ENCODE peak calls at places on chromosomes 12 and 14, in eight cellular contexts. S is PC-9; M is effector memory CD4-positive, alpha-beta T cell; Q is naive thymus-derived CD4-positive, alpha-beta T cell; R is cardiac fibroblast; A is choroid plexus epithelial cell; W is AG04449; X is SK-N-MC. N is an unnamed sample.

GRCh38 chr12:81863406-81863805 is 104.3 kb upstream of the PPFIA2 start:
- DNase-seq in A (peak), R (no peak), X (no peak), M (no peak), S (no peak), W (no peak), Q (no peak), N (no peak)

GRCh38 chr12:15602051-15602672 is 187.0 kb downstream of the EPS8 start:
- DNase-seq in S (no peak), M (no peak), A (peak), Q (no peak), X (no peak), W (no peak), R (peak), N (no peak)

GRCh38 chr12:44618960-44619359 is 257.2 kb downstream of the NELL2 start:
- DNase-seq in M (no peak), S (no peak), A (no peak), X (no peak), Q (no peak), W (no peak), R (no peak), N (no peak)

GRCh38 chr14:95464103-95464502 is 52.3 kb downstream of the SYNE3 start:
- DNase-seq in Q (no peak), X (no peak), W (no peak), A (no peak), R (no peak), M (no peak), S (no peak), N (no peak)

GRCh38 chr14:33954016-33954598 is 3.2 kb upstream of the EGLN3 start:
- DNase-seq in Q (no peak), A (no peak), W (no peak), X (no peak), R (no peak), M (no peak), S (no peak), N (no peak)

GRCh38 chr12:30646821-30647220 is 48.8 kb downstream of the IPO8 start:
- DNase-seq in W (no peak), A (no peak), Q (no peak), X (no peak), R (no peak), M (no peak), S (no peak), N (no peak)

GRCh38 chr12:55651314-55651703 is 14.6 kb downstream of the OR10P1 start:
- DNase-seq in R (no peak), S (no peak), X (no peak), W (no peak), Q (no peak), M (no peak), A (no peak), N (no peak)

GRCh38 chr14:21990116-21990515 is 316.5 kb upstream of the OR4E1 start:
- DNase-seq in M (no peak), Q (no peak), S (no peak), A (peak), W (no peak), R (peak), X (no peak), N (no peak)

GRCh38 chr12:98997-99396 is 32.4 kb downstream of the IQSEC3 start:
- DNase-seq in M (no peak), X (no peak), A (no peak), Q (no peak), W (no peak), S (no peak), R (no peak), N (no peak)

GRCh38 chr14:99253890-99254289 is 18.1 kb downstream of the BCL11B start:
- DNase-seq in R (no peak), Q (no peak), X (no peak), M (no peak), S (no peak), A (no peak), W (no peak), N (no peak)

GRCh38 chr12:117564885-117565284 is 203.5 kb upstream of the NOS1 start:
- DNase-seq in X (no peak), M (no peak), S (no peak), W (no peak), R (no peak), Q (no peak), A (peak), N (no peak)

GRCh38 chr12:585062-586061 is 77.9 kb downstream of the NINJ2 start:
- DNase-seq in W (no peak), M (no peak), R (no peak), A (no peak), Q (no peak), X (no peak), S (no peak), N (no peak)

GRCh38 chr12:52906049-52906645 is 1.3 kb upstream of the KRT8 start:
- DNase-seq in M (no peak), R (no peak), Q (no peak), W (no peak), A (no peak), S (peak), X (no peak), N (no peak)

GRCh38 chr12:131917139-131917710 is 11.9 kb upstream of the PUS1 start:
- DNase-seq in A (no peak), S (no peak), R (no peak), Q (peak), X (no peak), M (no peak), W (no peak), N (no peak)

GRCh38 chr14:31085027-31085426 is 58.8 kb upstream of the STRN3 start:
- DNase-seq in S (no peak), M (no peak), Q (no peak), R (no peak), X (no peak), A (no peak), W (no peak), N (no peak)

GRCh38 chr12:62730649-62731377 is 204.1 kb downstream of the PPM1H start:
- DNase-seq in M (no peak), X (no peak), S (peak), W (peak), R (peak), A (peak), Q (no peak), N (no peak)
- H3K4me3 ChIP-seq in M (no peak), X (no peak), S (no peak), W (no peak), R (no peak), A (no peak), Q (no peak), N (no peak)

GRCh38 chr12:111586986-111587385 is 12.1 kb downstream of the ATXN2 start:
- DNase-seq in Q (no peak), S (no peak), X (no peak), M (no peak), W (no peak), A (no peak), R (no peak), N (no peak)

GRCh38 chr12:111588010-111588409 is 11.1 kb downstream of the ATXN2 start:
- DNase-seq in A (no peak), Q (no peak), X (no peak), M (no peak), S (no peak), R (no peak), W (no peak), N (no peak)

GRCh38 chr12:111585619-111586135 is 13.4 kb downstream of the ATXN2 start:
- DNase-seq in X (no peak), A (no peak), M (no peak), Q (no peak), W (no peak), R (no peak), S (no peak), N (no peak)

GRCh38 chr12:111590552-111590951 is 8.6 kb downstream of the ATXN2 start:
- DNase-seq in S (no peak), A (no peak), W (no peak), X (no peak), R (no peak), M (no peak), Q (no peak), N (no peak)

DNA sequence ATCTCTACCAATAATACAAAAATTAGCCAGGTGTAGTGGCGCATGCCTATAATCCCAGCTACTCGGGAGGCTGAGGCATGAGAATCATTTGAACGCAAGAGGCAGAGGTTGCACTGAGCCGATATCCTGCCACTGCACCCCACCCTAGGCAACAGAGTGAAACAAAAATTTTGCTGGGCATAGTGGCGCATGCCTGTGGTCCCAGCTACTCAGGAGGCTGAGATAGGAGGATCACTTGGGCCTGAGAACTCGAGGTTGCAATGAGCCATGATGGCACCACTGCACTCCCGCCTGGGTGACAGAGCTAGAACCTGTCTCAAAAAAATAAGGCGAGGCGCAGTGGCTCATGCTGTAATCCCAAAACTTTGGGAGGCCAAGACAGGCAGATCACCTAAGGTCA is 9.5 kb downstream of the ATXN2 start:
- DNase-seq in R (no peak), S (no peak), M (no peak), Q (no peak), X (no peak), W (no peak), A (no peak), N (no peak)
- H3K4me3 ChIP-seq in R (no peak), S (no peak), M (no peak), Q (no peak), X (no peak), W (no peak), A (no peak), N (no peak)

DNA sequence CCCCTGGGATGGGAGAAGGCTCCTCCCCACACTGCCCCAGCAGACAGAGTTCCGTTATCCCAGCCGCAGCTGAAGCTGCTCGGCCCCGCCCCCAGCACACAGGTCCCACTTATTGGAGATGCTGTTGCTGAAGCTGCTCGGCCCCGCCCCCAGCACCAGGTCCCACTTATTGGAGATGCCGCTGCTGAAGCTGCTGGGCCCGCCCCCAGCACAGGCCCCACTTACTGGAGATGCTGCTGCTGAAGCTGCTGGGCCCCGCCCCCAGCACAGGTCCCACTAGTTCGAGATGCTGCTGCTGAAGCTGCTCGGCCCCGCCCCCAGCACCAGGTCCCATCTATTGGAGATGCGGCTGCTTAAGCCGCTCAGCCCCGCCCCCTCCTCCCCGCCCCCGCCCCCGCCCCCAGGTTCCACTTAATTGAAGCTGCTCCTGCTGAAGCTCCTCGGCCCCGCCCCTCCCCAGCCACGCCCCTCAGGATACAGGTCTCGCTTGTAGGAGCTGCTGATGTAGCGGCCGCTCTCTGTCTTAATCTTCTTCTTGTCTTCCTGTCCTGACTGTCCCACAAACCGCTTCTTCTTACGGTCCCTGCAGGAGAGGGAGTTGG is 12.0 kb downstream of the CFAP73 start:
- DNase-seq in S (peak), Q (no peak), X (peak), R (no peak), A (no peak), M (no peak), W (no peak), N (no peak)
- H3K4me3 ChIP-seq in S (no peak), Q (no peak), X (no peak), R (no peak), A (no peak), M (no peak), W (no peak), N (no peak)

DNA sequence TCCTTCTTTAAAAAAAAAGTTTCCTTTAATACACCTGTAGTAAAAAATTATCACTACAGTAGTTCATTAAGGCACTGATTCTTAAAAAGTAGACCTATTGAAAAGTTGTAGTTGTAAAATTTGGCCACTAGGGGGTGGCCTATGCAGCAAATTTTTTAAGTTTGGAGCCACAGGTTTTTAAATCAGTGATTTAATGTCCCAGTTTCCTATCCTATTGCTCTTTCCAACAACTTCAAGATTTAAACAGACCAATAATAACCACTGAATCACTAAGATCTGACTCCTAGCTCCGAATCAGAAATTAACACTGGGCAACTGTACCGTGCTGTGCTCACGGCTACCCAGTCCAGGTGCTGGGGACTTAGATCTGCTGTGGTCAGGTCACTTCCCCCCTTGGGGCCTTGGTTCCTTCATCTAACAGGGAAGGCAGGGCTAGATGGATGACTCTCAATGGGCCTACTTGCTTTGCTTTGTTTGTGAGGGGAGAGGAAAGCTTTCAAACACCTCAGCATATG is 279.3 kb downstream of the MED13L start:
- DNase-seq in A (peak), R (peak), W (peak), M (no peak), Q (peak), S (no peak), X (peak), N (peak)
- H3K4me3 ChIP-seq in A (no peak), R (no peak), W (no peak), M (no peak), Q (no peak), S (no peak), X (no peak), N (no peak)

DNA sequence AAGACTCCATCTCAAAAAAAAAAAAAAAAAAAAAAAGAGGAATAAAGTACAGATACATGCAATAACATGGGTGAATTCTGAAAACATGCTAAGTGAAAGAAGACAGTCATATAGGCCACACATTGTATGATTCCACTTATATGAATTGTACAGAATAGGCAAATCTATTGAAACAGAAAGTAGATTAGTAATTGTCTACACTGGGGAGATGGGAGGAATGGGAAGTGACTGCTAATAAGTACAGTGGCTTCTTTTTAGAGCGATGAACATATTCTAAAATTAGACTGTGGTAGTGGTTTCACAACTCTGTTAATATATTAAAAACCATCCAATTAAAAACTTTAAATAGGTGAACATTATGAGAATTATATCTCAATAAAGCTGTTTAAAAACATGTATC is 74.4 kb downstream of the ANKS1B start:
- DNase-seq in R (peak), S (no peak), Q (no peak), W (no peak), A (no peak), M (no peak), X (no peak), N (no peak)
- H3K4me3 ChIP-seq in R (no peak), S (no peak), Q (no peak), W (no peak), A (no peak), M (no peak), X (no peak), N (no peak)

GRCh38 chr14:61704554-61704953 is 9.2 kb downstream of the HIF1A start:
- DNase-seq in S (no peak), X (no peak), R (peak), Q (no peak), M (no peak), A (peak), W (no peak), N (no peak)

GRCh38 chr14:61701946-61702345 is 6.6 kb downstream of the HIF1A start:
- DNase-seq in X (no peak), W (no peak), M (no peak), R (peak), A (peak), S (no peak), Q (no peak), N (no peak)

GRCh38 chr14:61706096-61706690 is 10.9 kb downstream of the HIF1A start:
- DNase-seq in Q (no peak), X (no peak), R (peak), S (no peak), W (no peak), A (peak), M (no peak), N (no peak)

GRCh38 chr14:61703342-61704129 is 8.2 kb downstream of the HIF1A start:
- DNase-seq in A (peak), Q (no peak), S (no peak), X (no peak), R (peak), W (no peak), M (no peak), N (no peak)

GRCh38 chr14:61705017-61705416 is 9.7 kb downstream of the HIF1A start:
- DNase-seq in S (no peak), A (peak), W (no peak), Q (no peak), R (peak), X (no peak), M (no peak), N (no peak)
- H3K4me3 ChIP-seq in S (peak), A (peak), W (no peak), Q (no peak), R (peak), X (no peak), M (no peak), N (no peak)

GRCh38 chr14:97705107-97705506 is 907.9 kb downstream of the VRK1 start:
- DNase-seq in Q (no peak), X (no peak), W (no peak), M (no peak), S (no peak), R (no peak), A (no peak), N (no peak)

GRCh38 chr14:97706814-97707213 is 909.6 kb downstream of the VRK1 start:
- DNase-seq in Q (no peak), S (no peak), R (no peak), A (no peak), X (no peak), M (no peak), W (no peak), N (no peak)

GRCh38 chr14:97707603-97708002 is 910.4 kb downstream of the VRK1 start:
- DNase-seq in S (no peak), W (no peak), M (no peak), Q (no peak), A (no peak), X (no peak), R (no peak), N (peak)

GRCh38 chr14:97704316-97704715 is 907.1 kb downstream of the VRK1 start:
- DNase-seq in S (no peak), X (no peak), W (no peak), R (no peak), Q (no peak), A (no peak), M (no peak), N (no peak)

GRCh38 chr14:97705976-97706375 is 908.8 kb downstream of the VRK1 start:
- DNase-seq in A (no peak), X (no peak), M (no peak), Q (no peak), R (no peak), W (no peak), S (no peak), N (peak)
- H3K4me3 ChIP-seq in A (no peak), X (no peak), M (no peak), Q (no peak), R (no peak), W (no peak), S (no peak), N (peak)

GRCh38 chr14:75430106-75430505 is 2.3 kb downstream of the JDP2 start:
- DNase-seq in X (no peak), Q (no peak), W (no peak), M (no peak), S (no peak), R (peak), A (peak), N (no peak)
- H3K4me3 ChIP-seq in X (peak), Q (no peak), W (peak), M (no peak), S (peak), R (peak), A (peak), N (no peak)

DNA sequence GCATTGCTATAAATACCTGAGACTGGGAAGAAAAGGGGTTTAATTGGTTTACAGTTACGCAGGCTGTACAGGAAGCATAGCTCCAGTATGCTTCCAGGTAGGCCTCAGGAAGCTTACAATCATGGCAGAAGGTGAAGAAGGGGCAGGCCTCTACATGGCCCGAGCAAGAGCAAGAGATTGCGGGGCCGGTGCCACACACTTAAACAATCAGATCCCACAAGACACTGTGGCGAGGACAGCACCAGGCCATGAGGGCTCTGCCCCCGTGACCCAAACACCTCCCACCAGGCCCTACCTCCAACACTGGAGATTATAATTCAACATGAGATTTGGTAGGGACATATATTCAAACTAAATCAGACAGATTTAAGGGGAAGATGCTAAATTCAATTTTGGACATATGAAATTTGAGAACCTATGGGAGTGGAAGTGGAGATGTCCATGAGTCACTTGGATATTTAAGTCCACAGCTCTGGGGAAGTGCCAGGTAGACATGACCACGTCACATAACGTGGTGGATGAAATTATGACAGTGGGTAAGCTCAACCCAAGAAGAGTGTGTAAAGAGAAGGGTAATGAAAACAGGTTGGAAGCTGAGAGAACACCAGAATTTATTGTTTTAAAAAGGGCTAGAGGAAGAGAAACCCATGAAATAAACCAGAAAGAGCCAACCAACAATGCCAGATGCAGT is 1.5 kb upstream of the LTA4H start:
- DNase-seq in X (no peak), A (no peak), S (no peak), W (no peak), Q (no peak), R (peak), M (no peak), N (no peak)
- H3K4me3 ChIP-seq in X (no peak), A (no peak), S (no peak), W (no peak), Q (no peak), R (no peak), M (no peak), N (no peak)